ENCODE peak calls at places on chromosome 20, in seven cellular contexts. One of them, this sample, is unnamed.

GRCh38 chr20:14219801-14220461 is 117.5 kb downstream of the FLRT3 start:
- DNase-seq in natural killer cell: no peak
- DNase-seq in right lobe of liver: no peak
- DNase-seq in astrocyte of the spinal cord: no peak
- DNase-seq in dorsolateral prefrontal cortex: no peak
- DNase-seq in nephron progenitor cell: no peak
- DNase-seq in H1: peak; percentile 27
- DNase-seq in this sample: no peak

GRCh38 chr20:58691773-58692578 is 624 bp upstream of the NPEPL1 start:
- DNase-seq in right lobe of liver: peak; percentile 80
- DNase-seq in nephron progenitor cell: no peak
- DNase-seq in astrocyte of the spinal cord: no peak
- DNase-seq in dorsolateral prefrontal cortex: no peak
- DNase-seq in natural killer cell: no peak
- DNase-seq in H1: no peak
- DNase-seq in this sample: no peak

GRCh38 chr20:11844691-11845090 is 73.0 kb upstream of the BTBD3 start:
- DNase-seq in dorsolateral prefrontal cortex: no peak
- DNase-seq in astrocyte of the spinal cord: no peak
- DNase-seq in right lobe of liver: no peak
- DNase-seq in natural killer cell: no peak
- DNase-seq in H1: no peak
- DNase-seq in nephron progenitor cell: no peak
- DNase-seq in this sample: no peak

GRCh38 chr20:1887321-1887720 is 7.9 kb upstream of the SIRPA start:
- DNase-seq in right lobe of liver: no peak
- DNase-seq in astrocyte of the spinal cord: no peak
- DNase-seq in nephron progenitor cell: no peak
- DNase-seq in dorsolateral prefrontal cortex: no peak
- DNase-seq in H1: no peak
- DNase-seq in natural killer cell: no peak
- DNase-seq in this sample: no peak

GRCh38 chr20:32544260-32544722 is 40.8 kb downstream of the NOL4L start:
- DNase-seq in H1: no peak
- DNase-seq in natural killer cell: no peak
- DNase-seq in astrocyte of the spinal cord: no peak
- DNase-seq in dorsolateral prefrontal cortex: no peak
- DNase-seq in nephron progenitor cell: no peak
- DNase-seq in right lobe of liver: no peak
- DNase-seq in this sample: no peak

GRCh38 chr20:46028110-46028509 is 905 bp upstream of the SLC12A5 start:
- DNase-seq in astrocyte of the spinal cord: no peak
- DNase-seq in nephron progenitor cell: no peak
- DNase-seq in H1: no peak
- DNase-seq in right lobe of liver: no peak
- DNase-seq in natural killer cell: no peak
- DNase-seq in dorsolateral prefrontal cortex: no peak
- DNase-seq in this sample: no peak

GRCh38 chr20:25532015-25532751 is 53.1 kb downstream of the NINL start:
- DNase-seq in nephron progenitor cell: no peak
- DNase-seq in H1: no peak
- DNase-seq in right lobe of liver: no peak
- DNase-seq in natural killer cell: no peak
- DNase-seq in dorsolateral prefrontal cortex: peak; percentile 62
- DNase-seq in astrocyte of the spinal cord: no peak
- DNase-seq in this sample: no peak

GRCh38 chr20:59152559-59153354 is 10.9 kb upstream of the ZNF831 start:
- DNase-seq in nephron progenitor cell: no peak
- DNase-seq in astrocyte of the spinal cord: no peak
- DNase-seq in dorsolateral prefrontal cortex: no peak
- DNase-seq in natural killer cell: no peak
- DNase-seq in H1: no peak
- DNase-seq in right lobe of liver: no peak
- DNase-seq in this sample: no peak

GRCh38 chr20:20395856-20396600 is 28.1 kb downstream of the INSM1 start:
- DNase-seq in nephron progenitor cell: peak; percentile 21
- DNase-seq in astrocyte of the spinal cord: no peak
- DNase-seq in right lobe of liver: no peak
- DNase-seq in H1: no peak
- DNase-seq in dorsolateral prefrontal cortex: no peak
- DNase-seq in natural killer cell: no peak
- DNase-seq in this sample: no peak

GRCh38 chr20:2118783-2119182 is 17.2 kb downstream of the STK35 start:
- DNase-seq in astrocyte of the spinal cord: no peak
- DNase-seq in natural killer cell: no peak
- DNase-seq in H1: no peak
- DNase-seq in right lobe of liver: no peak
- DNase-seq in nephron progenitor cell: no peak
- DNase-seq in dorsolateral prefrontal cortex: no peak
- DNase-seq in this sample: no peak

GRCh38 chr20:4519530-4519929 is 202.2 kb upstream of the PRND start:
- DNase-seq in dorsolateral prefrontal cortex: no peak
- DNase-seq in H1: no peak
- DNase-seq in natural killer cell: no peak
- DNase-seq in astrocyte of the spinal cord: no peak
- DNase-seq in nephron progenitor cell: peak; percentile 37
- DNase-seq in right lobe of liver: no peak
- DNase-seq in this sample: no peak

GRCh38 chr20:58944610-58945009 is 36.4 kb upstream of the NELFCD start:
- DNase-seq in natural killer cell: no peak
- DNase-seq in dorsolateral prefrontal cortex: no peak
- DNase-seq in H1: no peak
- DNase-seq in right lobe of liver: no peak
- DNase-seq in astrocyte of the spinal cord: no peak
- DNase-seq in nephron progenitor cell: no peak
- DNase-seq in this sample: no peak

GRCh38 chr20:13147071-13147961 is 73.8 kb upstream of the ISM1 start:
- DNase-seq in right lobe of liver: peak; percentile 59
- DNase-seq in nephron progenitor cell: peak; percentile 21
- DNase-seq in astrocyte of the spinal cord: peak; percentile 66
- DNase-seq in natural killer cell: no peak
- DNase-seq in dorsolateral prefrontal cortex: no peak
- DNase-seq in H1: no peak
- DNase-seq in this sample: no peak

GRCh38 chr20:43460830-43461200 is 3.1 kb downstream of the SRSF6 start:
- DNase-seq in right lobe of liver: no peak
- DNase-seq in H1: no peak
- DNase-seq in natural killer cell: no peak
- DNase-seq in nephron progenitor cell: no peak
- DNase-seq in dorsolateral prefrontal cortex: no peak
- DNase-seq in astrocyte of the spinal cord: no peak
- DNase-seq in this sample: no peak

GRCh38 chr20:63657260-63657936 is 714 bp upstream of the RTEL1 start:
- DNase-seq in H1: no peak
- DNase-seq in dorsolateral prefrontal cortex: no peak
- DNase-seq in nephron progenitor cell: no peak
- DNase-seq in natural killer cell: no peak
- DNase-seq in astrocyte of the spinal cord: no peak
- DNase-seq in right lobe of liver: no peak
- DNase-seq in this sample: no peak

GRCh38 chr20:7124120-7124519 is 356.6 kb downstream of the BMP2 start:
- DNase-seq in nephron progenitor cell: no peak
- DNase-seq in astrocyte of the spinal cord: no peak
- DNase-seq in H1: no peak
- DNase-seq in natural killer cell: no peak
- DNase-seq in dorsolateral prefrontal cortex: no peak
- DNase-seq in right lobe of liver: no peak
- DNase-seq in this sample: no peak

GRCh38 chr20:24734139-24734538 is 214.9 kb upstream of the CST7 start:
- DNase-seq in nephron progenitor cell: no peak
- DNase-seq in H1: no peak
- DNase-seq in dorsolateral prefrontal cortex: no peak
- DNase-seq in astrocyte of the spinal cord: no peak
- DNase-seq in right lobe of liver: no peak
- DNase-seq in natural killer cell: no peak
- DNase-seq in this sample: no peak

DNA sequence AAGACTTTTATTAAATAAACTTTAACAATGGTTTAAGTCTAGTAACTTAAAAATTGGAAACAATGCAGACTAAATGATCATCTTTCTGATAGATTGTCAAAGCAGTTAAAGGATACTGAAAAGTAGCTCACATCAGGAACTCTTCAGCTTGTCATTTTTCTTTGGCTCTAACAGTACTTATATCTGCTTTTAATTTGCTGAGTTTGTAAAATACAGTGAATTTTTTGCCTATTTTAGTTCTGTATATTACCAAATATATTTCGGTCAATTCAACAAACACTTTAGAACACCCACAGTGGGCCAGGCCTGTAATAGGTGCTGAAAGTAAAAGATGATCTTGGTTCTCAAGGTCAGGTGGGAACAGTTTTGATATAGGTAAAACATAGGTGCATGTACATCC is 22.3 kb downstream of the MKKS start:
- DNase-seq in nephron progenitor cell: no peak
- DNase-seq in astrocyte of the spinal cord: no peak
- DNase-seq in dorsolateral prefrontal cortex: no peak
- DNase-seq in natural killer cell: no peak
- DNase-seq in right lobe of liver: no peak
- DNase-seq in H1: no peak
- DNase-seq in this sample: no peak
- TF ChIP-seq CTCF in nephron progenitor cell: no peak
- TF ChIP-seq CTCF in astrocyte of the spinal cord: no peak
- TF ChIP-seq CTCF in dorsolateral prefrontal cortex: no peak
- TF ChIP-seq CTCF in natural killer cell: no peak
- TF ChIP-seq CTCF in right lobe of liver: no peak
- TF ChIP-seq CTCF in H1: no peak
- TF ChIP-seq CTCF in this sample: no peak

DNA sequence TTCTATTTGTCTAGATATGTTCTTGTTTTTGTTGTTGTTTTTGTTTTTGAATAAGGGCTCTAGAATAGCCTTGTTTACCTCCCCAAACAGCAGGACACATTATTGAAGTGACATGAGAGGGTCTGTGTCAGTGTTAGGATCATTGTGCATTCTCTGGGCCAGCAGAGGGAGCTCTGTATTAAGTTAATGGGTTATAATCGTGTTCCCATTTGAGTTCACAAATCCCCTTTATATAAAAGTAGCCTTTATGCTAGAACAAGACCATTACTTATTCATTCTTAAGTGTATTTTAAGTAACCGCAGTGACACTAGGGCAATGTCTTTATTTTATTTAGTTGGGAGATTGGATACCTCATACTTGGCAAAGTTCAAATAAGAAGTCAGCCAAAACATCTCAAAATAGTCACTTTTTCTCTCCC is 44.8 kb downstream of the STK4 start:
- DNase-seq in right lobe of liver: no peak
- DNase-seq in H1: no peak
- DNase-seq in natural killer cell: no peak
- DNase-seq in dorsolateral prefrontal cortex: no peak
- DNase-seq in astrocyte of the spinal cord: peak; percentile 80
- DNase-seq in nephron progenitor cell: peak; percentile 49
- DNase-seq in this sample: no peak
- TF ChIP-seq CTCF in right lobe of liver: peak; percentile 84
- TF ChIP-seq CTCF in H1: no peak
- TF ChIP-seq CTCF in natural killer cell: peak; percentile 72
- TF ChIP-seq CTCF in dorsolateral prefrontal cortex: peak; percentile 93
- TF ChIP-seq CTCF in astrocyte of the spinal cord: peak; percentile 72
- TF ChIP-seq CTCF in nephron progenitor cell: peak; percentile 62
- TF ChIP-seq CTCF in this sample: peak; percentile 81

GRCh38 chr20:37398750-37399621 is 53.0 kb downstream of the SRC start:
- DNase-seq in natural killer cell: no peak
- DNase-seq in astrocyte of the spinal cord: no peak
- DNase-seq in nephron progenitor cell: no peak
- DNase-seq in dorsolateral prefrontal cortex: no peak
- DNase-seq in right lobe of liver: peak; percentile 61
- DNase-seq in H1: no peak
- DNase-seq in this sample: no peak
- TF ChIP-seq CTCF in natural killer cell: no peak
- TF ChIP-seq CTCF in astrocyte of the spinal cord: no peak
- TF ChIP-seq CTCF in nephron progenitor cell: no peak
- TF ChIP-seq CTCF in dorsolateral prefrontal cortex: no peak
- TF ChIP-seq CTCF in right lobe of liver: peak; percentile 44
- TF ChIP-seq CTCF in H1: no peak
- TF ChIP-seq CTCF in this sample: no peak

GRCh38 chr20:62496525-62497218 is 20.9 kb upstream of the GATA5 start:
- DNase-seq in nephron progenitor cell: peak; percentile 80
- DNase-seq in natural killer cell: no peak
- DNase-seq in dorsolateral prefrontal cortex: no peak
- DNase-seq in H1: no peak
- DNase-seq in right lobe of liver: no peak
- DNase-seq in astrocyte of the spinal cord: no peak
- DNase-seq in this sample: peak; percentile 45
- TF ChIP-seq CTCF in nephron progenitor cell: peak; percentile 78
- TF ChIP-seq CTCF in natural killer cell: peak; percentile 39
- TF ChIP-seq CTCF in dorsolateral prefrontal cortex: peak; percentile 51
- TF ChIP-seq CTCF in H1: peak; percentile 68
- TF ChIP-seq CTCF in right lobe of liver: peak; percentile 52
- TF ChIP-seq CTCF in astrocyte of the spinal cord: peak; percentile 56
- TF ChIP-seq CTCF in this sample: peak; percentile 60

GRCh38 chr20:23046431-23046830 is 3.0 kb downstream of the THBD start:
- DNase-seq in nephron progenitor cell: no peak
- DNase-seq in H1: no peak
- DNase-seq in right lobe of liver: no peak
- DNase-seq in dorsolateral prefrontal cortex: no peak
- DNase-seq in astrocyte of the spinal cord: no peak
- DNase-seq in natural killer cell: no peak
- DNase-seq in this sample: no peak

GRCh38 chr20:23043376-23043775 is 6.1 kb downstream of the THBD start:
- DNase-seq in H1: no peak
- DNase-seq in right lobe of liver: no peak
- DNase-seq in astrocyte of the spinal cord: no peak
- DNase-seq in nephron progenitor cell: no peak
- DNase-seq in dorsolateral prefrontal cortex: no peak
- DNase-seq in natural killer cell: no peak
- DNase-seq in this sample: no peak

GRCh38 chr20:23039136-23039875 is 4.2 kb downstream of the SSTR4 start:
- DNase-seq in H1: no peak
- DNase-seq in astrocyte of the spinal cord: no peak
- DNase-seq in nephron progenitor cell: no peak
- DNase-seq in natural killer cell: no peak
- DNase-seq in right lobe of liver: no peak
- DNase-seq in dorsolateral prefrontal cortex: no peak
- DNase-seq in this sample: no peak

GRCh38 chr20:23039885-23040508 is 4.9 kb downstream of the SSTR4 start:
- DNase-seq in nephron progenitor cell: no peak
- DNase-seq in right lobe of liver: no peak
- DNase-seq in astrocyte of the spinal cord: no peak
- DNase-seq in dorsolateral prefrontal cortex: no peak
- DNase-seq in H1: no peak
- DNase-seq in natural killer cell: no peak
- DNase-seq in this sample: no peak

DNA sequence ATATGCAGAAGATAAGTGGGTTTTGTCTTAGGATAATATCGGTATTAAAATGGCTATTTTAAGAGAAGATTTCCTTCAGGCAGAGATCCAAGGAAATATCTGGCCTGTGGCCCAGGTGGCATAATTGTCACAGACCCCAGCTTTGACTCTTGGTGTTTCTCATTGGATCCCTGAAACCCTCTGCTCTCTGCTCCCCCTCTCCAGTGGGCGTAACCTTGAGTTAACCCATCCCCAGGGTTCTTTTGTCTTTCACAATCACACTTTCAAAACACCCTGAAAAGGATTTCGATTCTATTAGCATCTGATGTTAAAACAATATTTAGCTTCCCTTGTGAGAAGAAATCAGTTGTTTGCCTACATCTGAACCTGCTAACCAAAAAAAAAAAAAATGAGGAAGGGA is 7.2 kb downstream of the SSTR4 start:
- DNase-seq in astrocyte of the spinal cord: no peak
- DNase-seq in right lobe of liver: no peak
- DNase-seq in nephron progenitor cell: no peak
- DNase-seq in H1: no peak
- DNase-seq in natural killer cell: no peak
- DNase-seq in dorsolateral prefrontal cortex: no peak
- DNase-seq in this sample: no peak
- TF ChIP-seq CTCF in astrocyte of the spinal cord: no peak
- TF ChIP-seq CTCF in right lobe of liver: no peak
- TF ChIP-seq CTCF in nephron progenitor cell: no peak
- TF ChIP-seq CTCF in H1: no peak
- TF ChIP-seq CTCF in natural killer cell: no peak
- TF ChIP-seq CTCF in dorsolateral prefrontal cortex: no peak
- TF ChIP-seq CTCF in this sample: no peak

This sample was measured in CD4-positive, alpha-beta T cell.